ENCODE peak calls at places on chromosomes 5 and 9, in five cellular contexts. Z, M, I, T and G are unnamed samples. For H3K9me3, the result is how much of the 10 kb centered on the place peaks cover.

GRCh38 chr5:73295447-73295846 is 122.5 kb downstream of the TMEM174 start:
- DNase-seq in Z (no peak), M (no peak), I (no peak), T (no peak), G (no peak)

GRCh38 chr5:37840036-37840909 is at the start of gene GDNF:
- DNase-seq in Z (peak), M (peak), I (peak), T (peak), G (peak)

GRCh38 chr9:35506359-35506758 is 16.4 kb downstream of the RUSC2 start:
- DNase-seq in Z (no peak), M (no peak), I (no peak), T (no peak), G (no peak)

GRCh38 chr9:16103613-16104012 is 550.8 kb downstream of the CCDC171 start:
- DNase-seq in Z (peak), M (no peak), I (no peak), T (no peak), G (peak)

GRCh38 chr5:127425037-127425436 is 92.4 kb upstream of the PRRC1 start:
- DNase-seq in Z (no peak), M (no peak), I (no peak), T (no peak), G (no peak)

GRCh38 chr9:94005272-94005901 is 50.2 kb upstream of the BARX1 start:
- DNase-seq in Z (peak), M (peak), I (no peak), T (no peak), G (no peak)

GRCh38 chr5:15463231-15463630 is 36.7 kb upstream of the FBXL7 start:
- DNase-seq in Z (peak), M (peak), I (no peak), T (no peak), G (no peak)

GRCh38 chr5:157761690-157762611 is 18.4 kb downstream of the LSM11 start:
- DNase-seq in Z (peak), M (peak), I (no peak), T (no peak), G (peak)

GRCh38 chr9:88342246-88342645 is 46.0 kb upstream of the SPIN1 start:
- DNase-seq in Z (peak), M (peak), I (no peak), T (no peak), G (no peak)

GRCh38 chr9:69395718-69396117 is 70.7 kb downstream of the ENTREP1 start:
- DNase-seq in Z (no peak), M (no peak), I (no peak), T (no peak), G (no peak)

GRCh38 chr9:69400470-69400869 is 75.5 kb downstream of the ENTREP1 start:
- DNase-seq in Z (no peak), M (no peak), I (no peak), T (no peak), G (no peak)

GRCh38 chr9:69393425-69393824 is 68.4 kb downstream of the ENTREP1 start:
- DNase-seq in Z (no peak), M (no peak), I (no peak), T (peak), G (no peak)

GRCh38 chr9:69397384-69398214 is 72.6 kb downstream of the ENTREP1 start:
- DNase-seq in Z (no peak), M (peak), I (no peak), T (no peak), G (no peak)

DNA sequence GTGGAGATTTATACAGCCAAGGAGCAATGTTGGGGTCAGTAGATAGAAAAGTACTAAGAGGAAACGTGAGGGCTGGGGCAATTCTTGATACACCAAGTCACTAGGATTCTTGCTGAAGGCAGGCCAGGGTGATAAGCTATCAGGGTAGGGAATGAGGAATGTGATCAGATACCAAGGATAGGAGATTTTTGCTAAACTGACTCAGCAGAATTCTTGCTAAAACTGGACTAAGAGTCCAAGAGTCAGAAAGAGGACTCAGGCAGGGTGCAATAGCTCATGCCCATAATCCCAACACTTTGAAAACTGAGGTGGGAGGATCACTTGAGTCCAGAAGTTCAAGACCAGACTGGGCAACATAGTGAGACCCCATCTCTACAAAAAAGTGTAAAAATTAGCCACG is 71.7 kb downstream of the ENTREP1 start:
- DNase-seq in Z (no peak), M (no peak), I (no peak), T (no peak), G (no peak)
- H3K27ac ChIP-seq in Z (no peak), M (no peak), I (no peak), T (peak), G (no peak)

GRCh38 chr5:5348135-5348534 is 74.3 kb upstream of the ICE1 start:
- DNase-seq in Z (no peak), M (no peak), I (no peak), T (no peak), G (no peak)
- H3K9me3 ChIP-seq in Z (under half), M (under half), I (under half), T (under half), G (under half)

DNA sequence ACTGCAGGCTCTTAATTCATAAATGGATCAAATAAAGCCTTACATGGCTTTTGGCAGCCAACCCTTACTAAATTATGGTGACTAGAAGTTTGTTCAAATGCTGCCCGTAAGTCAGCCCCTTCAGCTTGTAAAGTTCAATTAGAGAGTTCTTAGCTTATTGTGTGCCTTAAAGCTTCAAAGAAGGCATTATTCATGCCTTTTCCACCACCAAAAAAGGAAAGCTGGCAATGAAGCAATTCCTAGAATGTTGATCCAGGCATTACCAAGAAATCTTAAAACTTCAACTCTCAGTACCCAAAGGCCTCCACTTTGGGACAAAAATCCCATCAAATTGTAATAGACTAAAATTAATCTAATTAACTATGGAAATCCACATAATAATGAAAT is 68.4 kb downstream of the ZNF608 start:
- DNase-seq in Z (no peak), M (no peak), I (no peak), T (no peak), G (no peak)
- H3K27ac ChIP-seq in Z (no peak), M (no peak), I (peak), T (peak), G (no peak)

DNA sequence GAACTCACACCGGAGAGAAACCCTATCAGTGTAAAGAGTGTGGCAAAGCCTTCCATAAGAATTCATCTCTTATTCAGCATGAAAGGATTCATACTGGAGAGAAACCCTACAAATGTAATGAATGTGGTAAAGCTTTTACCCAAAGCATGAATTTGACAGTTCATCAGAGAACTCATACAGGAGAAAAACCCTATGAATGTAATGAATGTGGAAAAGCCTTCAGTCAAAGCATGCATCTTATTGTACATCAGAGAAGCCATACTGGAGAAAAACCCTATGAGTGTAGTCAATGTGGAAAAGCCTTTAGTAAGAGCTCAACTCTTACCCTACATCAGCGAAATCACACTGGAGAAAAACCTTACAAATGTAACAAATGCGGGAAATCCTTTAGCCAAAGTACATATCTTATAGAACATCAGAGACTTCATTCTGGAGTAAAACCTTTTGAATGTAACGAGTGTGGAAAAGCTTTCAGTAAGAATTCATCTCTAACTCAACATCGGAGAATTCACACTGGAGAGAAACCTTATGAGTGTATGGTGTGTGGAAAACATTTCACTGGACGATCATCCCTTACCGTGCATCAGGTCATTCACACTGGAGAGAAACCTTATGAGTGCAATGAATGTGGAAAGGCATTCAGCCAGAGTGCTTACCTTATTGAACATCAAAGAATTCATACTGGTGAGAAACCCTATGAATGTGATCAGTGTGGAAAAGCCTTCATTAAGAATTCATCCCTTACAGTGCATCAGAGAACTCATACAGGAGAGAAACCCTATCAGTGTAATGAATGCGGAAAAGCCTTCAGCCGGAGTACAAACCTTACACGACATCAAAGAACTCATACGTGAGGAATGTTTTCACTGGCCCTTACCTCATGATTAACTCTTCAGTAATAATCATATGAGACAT is 8.9 kb upstream of the ZNF454 start:
- DNase-seq in Z (no peak), M (no peak), I (no peak), T (no peak), G (no peak)
- H3K9me3 ChIP-seq in Z (half or more), M (under half), I (half or more), T (half or more), G (under half)

GRCh38 chr9:26925609-26926008 is 21.4 kb downstream of the PLAA start:
- DNase-seq in Z (no peak), M (no peak), I (no peak), T (no peak), G (no peak)
- H3K27ac ChIP-seq in Z (no peak), M (no peak), I (no peak), T (no peak), G (no peak)